ENCODE peak calls at places on chromosomes 1 and 21, in five cellular contexts. P is neuronal stem cell, U is mesendoderm, W is IMR-90, F is mesenchymal stem cell. T is an unnamed sample.

GRCh38 chr1:111513410-111514020 is 10.1 kb upstream of the ADORA3 start:
- DNase-seq in F (no peak), P (no peak), U (no peak), W (no peak), T (no peak)

GRCh38 chr1:153734380-153735089 is 6.7 kb downstream of the INTS3 start:
- DNase-seq in W (no peak), U (no peak), P (no peak), F (no peak), T (no peak)

GRCh38 chr1:219420913-219421312 is 192.0 kb downstream of the ZC3H11B start:
- DNase-seq in W (no peak), P (no peak), U (no peak), F (no peak), T (no peak)

GRCh38 chr1:71399594-71399993 is 318.8 kb upstream of the ZRANB2 start:
- DNase-seq in U (no peak), P (no peak), W (no peak), F (no peak), T (no peak)

GRCh38 chr1:115725600-115725999 is 42.9 kb downstream of the CASQ2 start:
- DNase-seq in W (no peak), U (no peak), F (peak; percentile 18), P (no peak), T (no peak)

GRCh38 chr1:3668585-3669300 is 16.4 kb downstream of the TP73 start:
- DNase-seq in U (peak; percentile 82), F (no peak), P (no peak), W (no peak), T (peak; percentile 90)

GRCh38 chr1:20727746-20728316 is 4.7 kb downstream of the SH2D5 start:
- DNase-seq in W (no peak), U (peak; percentile 72), P (no peak), F (no peak), T (peak; percentile 75)

GRCh38 chr1:173507847-173508209 is 30.7 kb downstream of the PRDX6 start:
- DNase-seq in P (no peak), U (peak; percentile 25), W (no peak), F (no peak), T (no peak)

GRCh38 chr1:207017615-207018559 is 14.7 kb downstream of the C1orf116 start:
- DNase-seq in U (no peak), W (no peak), P (no peak), F (no peak), T (no peak)

GRCh38 chr1:182998482-182998881 is 24.7 kb upstream of the LAMC1 start:
- DNase-seq in P (no peak), F (no peak), W (no peak), U (peak; percentile 63), T (no peak)

GRCh38 chr1:40793617-40794016 is 10.0 kb downstream of the KCNQ4 start:
- DNase-seq in U (no peak), W (no peak), F (no peak), P (no peak), T (no peak)

GRCh38 chr21:32096411-32096810 is 182.4 kb downstream of the MIS18A start:
- DNase-seq in F (no peak), W (no peak), P (peak; percentile 26), U (peak; percentile 79), T (peak; percentile 68)

GRCh38 chr1:46595127-46595526 is 8.9 kb downstream of the MKNK1 start:
- DNase-seq in W (no peak), P (no peak), U (no peak), F (no peak), T (no peak)

GRCh38 chr1:222404710-222405109 is 143.2 kb downstream of the HHIPL2 start:
- DNase-seq in P (no peak), F (no peak), W (no peak), U (no peak), T (no peak)

GRCh38 chr1:67945733-67946374 is 104.6 kb downstream of the DIRAS3 start:
- DNase-seq in U (no peak), F (peak; percentile 49), W (peak; percentile 16), P (no peak), T (no peak)

GRCh38 chr21:44618504-44618903 is 6.6 kb downstream of the KRTAP10-8 start:
- DNase-seq in P (no peak), U (peak; percentile 66), W (peak; percentile 14), F (no peak), T (peak; percentile 68)

GRCh38 chr1:175126347-175126746 is 58.7 kb downstream of the TNN start:
- DNase-seq in U (no peak), F (no peak), W (no peak), P (no peak), T (no peak)

GRCh38 chr21:38327984-38328383 is 71.2 kb downstream of the KCNJ15 start:
- DNase-seq in U (no peak), W (no peak), P (no peak), F (no peak), T (no peak)
- H3K9ac ChIP-seq in U (no peak overlapping the region), W (no peak overlapping the region), P (no peak overlapping the region), F (peak overlapping the region; percentile 68), T (no peak overlapping the region)

DNA sequence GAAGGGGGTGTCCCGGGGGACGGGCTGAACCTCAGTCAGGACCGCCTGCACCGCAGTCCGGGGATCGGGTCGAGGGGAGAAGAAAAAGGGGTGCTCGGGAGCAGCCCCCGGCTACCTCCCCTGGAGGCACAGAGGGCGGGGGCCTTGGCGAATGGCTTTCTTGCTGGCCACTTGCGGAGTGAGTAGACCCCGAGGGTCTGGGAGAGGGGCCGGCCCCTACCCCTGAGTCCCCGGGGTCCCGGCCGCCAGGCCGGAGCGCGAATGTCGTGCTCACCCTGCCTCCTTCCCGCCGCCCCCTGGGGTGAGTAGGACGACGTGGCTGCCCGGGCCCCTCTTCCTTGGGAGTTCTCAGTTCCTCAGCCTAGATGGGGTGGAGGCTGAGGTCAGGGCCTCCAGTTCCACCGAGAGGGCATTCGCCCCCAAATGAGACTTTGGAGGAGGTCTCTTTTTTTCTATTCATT is 113.0 kb downstream of the OSBPL9 start:
- DNase-seq in P (no peak), U (no peak), F (peak; percentile 48), W (peak; percentile 6), T (no peak)
- H2BK5ac ChIP-seq in P (no peak overlapping the region), U (no peak overlapping the region), F (peak overlapping the region; percentile 15), W (no peak overlapping the region), T (no peak overlapping the region)

GRCh38 chr1:192807221-192807967 is 1.4 kb upstream of the RGS2 start:
- DNase-seq in W (peak; percentile 56), P (no peak), F (peak; percentile 75), U (no peak), T (no peak)
- H3K27ac ChIP-seq in W (peak overlapping the region; percentile 39), P (no peak overlapping the region), F (peak overlapping the region; percentile 31), U (no peak overlapping the region), T (no peak overlapping the region)

DNA sequence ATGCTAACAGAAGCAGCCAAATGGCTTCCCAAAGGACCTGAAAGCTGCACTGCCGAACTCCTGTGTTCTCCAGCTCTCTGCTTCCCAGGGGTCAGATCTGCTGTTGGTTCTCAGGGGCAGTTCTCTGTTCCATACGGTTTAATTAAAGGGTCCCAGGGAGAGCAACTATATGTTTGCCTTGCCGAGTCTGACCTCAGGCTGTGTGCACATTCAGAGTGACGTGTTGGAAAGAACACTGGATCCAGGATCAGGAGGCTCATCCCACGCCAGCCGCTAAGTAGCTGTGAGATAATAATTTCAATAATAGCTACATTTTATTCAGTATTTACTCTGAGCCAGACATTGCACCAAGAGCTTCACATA is 23.4 kb downstream of the NENF start:
- DNase-seq in U (no peak), W (no peak), F (no peak), P (no peak), T (no peak)
- H3K9ac ChIP-seq in U (no peak overlapping the region), W (no peak overlapping the region), F (peak overlapping the region; percentile 82), P (no peak overlapping the region), T (no peak overlapping the region)

GRCh38 chr1:109959974-109960744 is 24.4 kb upstream of the AHCYL1 start:
- DNase-seq in P (peak; percentile 81), U (peak; percentile 96), F (peak; percentile 66), W (peak; percentile 78), T (peak; percentile 66)
- H2BK5ac ChIP-seq in P (peak overlapping the region; percentile 8), U (no peak overlapping the region), F (no peak overlapping the region), W (peak overlapping the region; percentile 100), T (no peak overlapping the region)

DNA sequence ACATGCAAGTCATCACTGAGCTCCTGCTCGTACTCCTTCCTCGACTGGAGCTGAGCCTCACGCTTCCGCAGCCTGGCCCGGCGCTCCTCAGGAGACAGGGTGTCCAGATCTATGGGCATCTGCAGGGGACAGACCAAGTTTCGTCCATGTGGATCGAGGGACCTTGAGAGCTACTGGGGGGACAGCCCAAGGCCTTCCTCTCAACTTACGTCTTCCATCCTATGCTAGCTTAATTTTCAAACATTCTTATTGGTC is 2.4 kb downstream of the MRPL55 start:
- DNase-seq in F (no peak), U (no peak), P (no peak), W (no peak), T (no peak)
- H3K27ac ChIP-seq in F (no peak overlapping the region), U (no peak overlapping the region), P (no peak overlapping the region), W (no peak overlapping the region), T (no peak overlapping the region)

DNA sequence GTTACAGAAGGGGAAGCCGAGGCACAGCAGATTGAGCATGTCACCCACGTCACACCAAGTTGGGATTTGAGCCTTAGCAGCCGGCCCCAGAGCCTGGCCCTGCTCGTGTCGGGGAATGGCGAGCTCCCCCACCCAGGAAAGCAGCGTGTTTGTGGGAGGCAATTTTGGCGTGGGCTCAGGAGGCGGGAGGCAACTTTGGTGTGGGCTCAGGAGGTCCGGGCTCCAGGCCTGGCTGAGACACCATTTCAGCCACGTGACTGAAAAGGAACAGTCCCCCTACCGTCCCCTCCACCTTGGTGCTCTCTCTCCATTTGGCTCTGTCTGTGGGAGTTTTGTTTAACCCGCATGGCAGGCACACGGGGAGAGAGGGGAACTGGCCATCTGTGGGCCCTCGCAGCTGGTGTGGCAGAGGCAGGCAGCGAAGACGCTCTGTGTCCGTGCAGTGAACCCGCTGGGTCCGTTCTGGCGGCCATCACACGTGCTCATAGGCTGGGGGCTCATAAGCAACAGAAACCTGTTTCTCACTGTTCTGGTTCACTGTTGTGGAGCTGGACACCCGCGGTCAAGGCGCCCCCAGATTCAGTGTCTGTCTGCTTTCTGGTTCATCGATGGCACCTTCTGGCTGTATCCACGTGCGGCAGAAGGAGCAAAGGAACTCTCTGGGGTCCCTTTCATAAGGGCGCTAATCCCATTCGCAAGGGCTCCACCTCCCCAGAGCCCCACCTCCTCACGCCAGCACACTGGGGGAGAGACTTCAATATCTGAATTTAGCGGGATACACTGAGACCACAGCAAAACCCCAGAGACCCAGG is 110.2 kb downstream of the CRYAA start:
- DNase-seq in P (no peak), W (no peak), U (no peak), F (no peak), T (no peak)
- H3K9ac ChIP-seq in P (no peak overlapping the region), W (no peak overlapping the region), U (no peak overlapping the region), F (no peak overlapping the region), T (no peak overlapping the region)

DNA sequence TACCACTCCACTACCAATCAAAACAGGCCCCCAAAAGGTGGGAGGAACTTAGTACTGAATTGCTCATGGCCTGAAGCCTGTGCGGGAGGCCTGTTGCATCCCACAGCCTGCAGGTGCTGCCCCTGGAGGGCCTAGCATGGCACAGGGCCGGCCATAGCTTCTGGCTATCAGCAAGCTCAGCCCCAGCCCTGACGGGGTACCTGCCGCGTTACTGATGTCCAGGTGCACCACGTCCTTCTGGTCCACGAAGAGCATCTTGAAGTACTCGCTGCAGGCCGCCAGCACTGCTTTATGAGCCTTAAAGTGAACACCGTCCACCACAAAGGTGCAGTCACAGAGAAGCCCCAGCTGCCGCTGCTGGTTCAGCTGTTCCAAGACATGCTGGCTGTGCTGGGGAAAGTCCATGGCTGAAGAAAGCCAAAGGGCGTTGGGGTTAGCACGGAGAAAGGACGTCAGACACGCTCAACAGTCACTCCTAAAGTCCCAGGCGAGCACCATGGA is 27.8 kb downstream of the ZBTB17 start:
- DNase-seq in P (no peak), U (peak; percentile 60), F (peak; percentile 12), W (no peak), T (no peak)
- H2BK5ac ChIP-seq in P (no peak overlapping the region), U (no peak overlapping the region), F (no peak overlapping the region), W (peak overlapping the region; percentile 61), T (no peak overlapping the region)

GRCh38 chr21:28135646-28136045 is 857.0 kb downstream of the LTN1 start:
- DNase-seq in U (no peak), P (no peak), F (no peak), W (no peak), T (no peak)
- H3K27ac ChIP-seq in U (no peak overlapping the region), P (no peak overlapping the region), F (no peak overlapping the region), W (no peak overlapping the region), T (no peak overlapping the region)